ENCODE peak calls at places on chromosomes 4 and X, in ten cellular contexts. G, Y, X, W, I, L, N, T, D and F are unnamed samples.

GRCh38 chrX:11558972-11559371 is 106.7 kb downstream of the ARHGAP6 start:
- DNase-seq in G (no peak), T (peak; percentile 11), N (no peak), D (peak; percentile 49), I (peak; percentile 11), W (peak; percentile 69), L (peak; percentile 27), X (no peak), Y (peak; percentile 60), F (no peak)

GRCh38 chr4:71259911-71260331 is 78.9 kb upstream of the SLC4A4 start:
- DNase-seq in L (no peak), T (no peak), G (no peak), I (no peak), X (no peak), Y (peak; percentile 53), W (no peak), N (no peak), D (no peak), F (no peak)

GRCh38 chrX:140672840-140673731 is 36.5 kb upstream of the LINC00632 start:
- DNase-seq in I (no peak), L (no peak), T (no peak), D (no peak), W (peak; percentile 53), X (no peak), G (no peak), N (no peak), Y (no peak), F (no peak)

GRCh38 chrX:149711545-149712236 is at the start of gene MAGEA11:
- DNase-seq in W (no peak), D (no peak), X (no peak), T (no peak), I (no peak), G (no peak), Y (no peak), N (no peak), L (no peak), F (no peak)

GRCh38 chrX:138756234-138756633 is 44.7 kb upstream of the FGF13 start:
- DNase-seq in Y (no peak), T (peak; percentile 63), N (no peak), L (peak; percentile 2), D (no peak), X (no peak), I (peak; percentile 36), W (peak; percentile 85), G (no peak), F (peak; percentile 68)

GRCh38 chrX:10197597-10198210 is 40.9 kb downstream of the CLCN4 start:
- DNase-seq in Y (no peak), L (no peak), I (no peak), G (no peak), D (no peak), X (no peak), T (no peak), W (no peak), N (no peak), F (no peak)

GRCh38 chrX:109840585-109840984 is 107.5 kb upstream of the ACSL4 start:
- DNase-seq in Y (peak; percentile 70), N (peak; percentile 75), D (no peak), G (peak; percentile 81), T (no peak), I (no peak), X (peak; percentile 60), W (no peak), L (peak; percentile 96), F (no peak)

GRCh38 chr4:51842167-51842553 is 793 bp upstream of the DCUN1D4 start:
- DNase-seq in X (peak; percentile 63), Y (no peak), D (no peak), N (peak; percentile 3), I (no peak), T (peak; percentile 31), L (no peak), G (no peak), W (no peak), F (no peak)

GRCh38 chrX:108537005-108537404 is 97.4 kb downstream of the COL4A5 start:
- DNase-seq in L (peak; percentile 62), G (no peak), Y (peak; percentile 2), N (peak; percentile 26), X (no peak), D (peak; percentile 27), T (peak; percentile 24), I (peak; percentile 24), W (peak; percentile 69), F (no peak)

GRCh38 chr4:186260117-186260503 is 5.9 kb upstream of the F11 start:
- DNase-seq in T (no peak), G (no peak), D (no peak), W (no peak), L (no peak), N (no peak), X (no peak), Y (no peak), I (no peak), F (no peak)

GRCh38 chr4:83581411-83582288 is 45.7 kb downstream of the GPAT3 start:
- DNase-seq in X (no peak), L (no peak), I (no peak), G (no peak), D (no peak), Y (no peak), N (no peak), T (no peak), W (no peak), F (no peak)

GRCh38 chrX:51614353-51614752 is 4.4 kb downstream of the CENPVL3 start:
- DNase-seq in X (no peak), L (peak; percentile 39), W (peak; percentile 50), N (peak; percentile 12), I (no peak), G (peak; percentile 4), Y (peak; percentile 10), D (peak; percentile 3), T (no peak), F (no peak)

DNA sequence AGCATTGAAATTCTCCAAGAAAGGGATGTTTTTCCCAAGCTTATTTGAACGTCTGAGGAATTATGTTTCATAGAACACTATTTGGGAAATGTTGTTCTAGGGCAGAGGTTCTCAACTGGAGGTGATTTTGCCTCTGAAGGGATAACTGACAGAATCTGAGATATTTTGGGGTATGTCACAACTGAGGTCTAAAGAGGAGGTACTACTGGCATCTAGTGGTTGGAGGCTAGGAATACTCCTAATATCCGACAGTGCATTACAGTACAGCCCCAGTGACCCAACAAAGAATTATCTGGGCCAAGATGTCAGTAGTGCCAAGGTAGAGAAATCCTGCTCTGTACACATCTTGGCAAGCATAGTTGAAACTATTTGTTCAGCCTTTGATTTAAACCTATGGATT is 6.4 kb downstream of the HSPA4L start:
- DNase-seq in Y (no peak), I (no peak), G (no peak), X (no peak), N (no peak), D (peak; percentile 32), T (no peak), W (peak; percentile 45), L (peak; percentile 13), F (no peak)
- TF ChIP-seq CTCF in Y (no peak), I (no peak), G (peak; percentile 18), X (no peak), N (peak; percentile 37), D (peak; percentile 3), T (peak; percentile 16), W (peak; percentile 69), L (peak; percentile 16), F (peak; percentile 39)

GRCh38 chrX:40157228-40158035 is 59.7 kb upstream of the BCOR start:
- DNase-seq in D (no peak), G (no peak), T (no peak), L (no peak), X (no peak), Y (no peak), I (no peak), W (peak; percentile 82), N (no peak), F (no peak)

GRCh38 chrX:40154853-40155616 is 57.3 kb upstream of the BCOR start:
- DNase-seq in N (no peak), L (peak; percentile 33), X (peak; percentile 85), D (peak; percentile 64), T (peak; percentile 62), W (peak; percentile 89), G (no peak), Y (peak; percentile 78), I (peak; percentile 43), F (peak; percentile 77)

GRCh38 chrX:40156472-40157227 is 58.9 kb upstream of the BCOR start:
- DNase-seq in T (peak; percentile 54), N (no peak), L (no peak), I (no peak), Y (no peak), X (no peak), G (no peak), W (peak; percentile 85), D (no peak), F (no peak)

GRCh38 chrX:40155617-40156471 is 58.1 kb upstream of the BCOR start:
- DNase-seq in L (no peak), X (no peak), T (peak; percentile 48), N (no peak), Y (peak; percentile 25), I (no peak), W (peak; percentile 84), G (no peak), D (no peak), F (no peak)

GRCh38 chrX:40158036-40158706 is 60.4 kb upstream of the BCOR start:
- DNase-seq in D (no peak), G (no peak), T (peak; percentile 55), W (peak; percentile 83), N (no peak), X (no peak), Y (no peak), I (peak; percentile 44), L (peak; percentile 19), F (no peak)
- TF ChIP-seq CTCF in D (peak; percentile 32), G (no peak), T (no peak), W (peak; percentile 68), N (peak; percentile 44), X (peak; percentile 26), Y (no peak), I (peak; percentile 51), L (no peak), F (peak; percentile 66)

GRCh38 chr4:8940792-8941491 is 69.3 kb upstream of the HMX1 start:
- DNase-seq in W (peak; percentile 73), L (no peak), X (peak; percentile 7), G (no peak), T (peak; percentile 49), Y (no peak), N (no peak), I (peak; percentile 50), D (no peak), F (no peak)
- TF ChIP-seq CTCF in W (peak; percentile 67), L (no peak), X (no peak), G (no peak), T (peak; percentile 25), Y (no peak), N (peak; percentile 41), I (peak; percentile 15), D (no peak), F (peak; percentile 46)

DNA sequence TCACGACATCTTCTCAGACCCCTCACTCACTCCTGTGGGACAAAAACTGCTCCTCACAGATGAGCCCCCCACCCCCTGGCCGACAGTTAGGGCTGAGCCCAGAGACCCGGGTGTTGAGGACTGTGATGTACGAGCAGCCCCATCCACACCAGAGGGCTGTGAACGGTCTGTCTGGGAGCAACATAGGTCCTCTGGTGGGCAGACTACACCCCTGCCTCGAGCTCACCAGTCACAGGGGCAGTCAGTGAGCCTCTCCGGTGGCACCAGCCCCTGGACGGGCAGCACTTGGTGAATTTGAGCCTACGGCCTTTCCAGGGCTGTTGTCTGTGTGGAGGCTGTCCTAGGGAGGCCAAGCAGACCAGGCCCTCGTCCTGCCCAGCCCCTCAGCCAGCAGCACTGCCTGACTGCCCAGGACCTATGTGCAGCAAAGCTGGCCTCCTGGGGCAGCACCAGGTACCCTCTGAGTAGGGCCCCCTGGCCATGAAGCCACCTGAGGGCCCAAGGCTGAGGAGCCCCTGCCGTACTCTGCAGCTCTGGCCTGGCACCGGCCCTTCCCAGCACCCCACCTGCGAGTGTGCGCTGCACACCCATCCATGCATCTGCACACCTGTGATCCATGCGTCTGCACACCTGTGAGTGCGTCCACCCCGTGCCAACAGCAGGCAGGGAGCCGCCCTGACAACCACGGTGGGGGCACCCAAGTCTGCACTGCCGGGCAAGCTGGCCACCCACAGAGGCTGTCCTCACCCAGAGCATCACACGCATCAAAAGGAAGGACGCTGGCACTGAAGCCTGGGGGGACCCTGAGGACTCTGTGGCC is 111.6 kb upstream of the NKX1-1 start:
- DNase-seq in T (peak; percentile 1), I (no peak), L (no peak), D (no peak), G (no peak), W (no peak), Y (no peak), X (no peak), N (no peak), F (no peak)
- TF ChIP-seq CTCF in T (no peak), I (no peak), L (no peak), D (no peak), G (no peak), W (no peak), Y (no peak), X (no peak), N (no peak), F (no peak)